ENCODE peak calls at places on chromosomes 12 and 14, in nine cellular contexts. N is nephron progenitor cell; O is stimulated activated CD8-positive, alpha-beta memory T cell treated with anti-CD3 and anti-CD28 coated beads, Interleukin-4, amount 100 ng/mL, for 1 hour; T is GM10248; A is fibroblast of mammary gland; I is T47D; R is activated CD8-positive, alpha-beta T cell treated with anti-CD3 and anti-CD28 coated beads for 36 hours; E is posterior cingulate gyrus; G is hypothalamus. M is an unnamed sample.

GRCh38 chr12:26334621-26335124 is 139.3 kb downstream of the SSPN start:
- DNase-seq in N (no peak), O (no peak), T (no peak), A (no peak), I (no peak), R (no peak), E (peak), G (no peak), M (no peak)

GRCh38 chr14:38342803-38343202 is 86.9 kb upstream of the CLEC14A start:
- DNase-seq in N (no peak), O (no peak), T (no peak), A (peak), I (no peak), R (no peak), E (no peak), G (no peak), M (no peak)

GRCh38 chr12:120404271-120404670 is 33.6 kb upstream of the COX6A1 start:
- DNase-seq in N (no peak), O (no peak), T (no peak), A (peak), I (no peak), R (no peak), E (no peak), G (no peak), M (no peak)

GRCh38 chr14:79704406-79704805 is 506.9 kb downstream of the DIO2 start:
- DNase-seq in N (no peak), O (no peak), T (no peak), A (no peak), I (no peak), R (no peak), E (no peak), G (no peak), M (no peak)

GRCh38 chr12:28390716-28391452 is 200.6 kb downstream of the CCDC91 start:
- DNase-seq in N (no peak), O (no peak), T (no peak), A (peak), I (no peak), R (no peak), E (no peak), G (no peak), M (no peak)

GRCh38 chr12:104416160-104416559 is 40.6 kb upstream of the CHST11 start:
- DNase-seq in N (no peak), O (no peak), T (no peak), A (no peak), I (no peak), R (no peak), E (no peak), G (no peak), M (no peak)

GRCh38 chr14:85475113-85475512 is 54.8 kb upstream of the FLRT2 start:
- DNase-seq in N (no peak), O (no peak), T (no peak), A (peak), I (no peak), R (no peak), E (no peak), G (no peak), M (no peak)

GRCh38 chr12:84315926-84316325 is 596.7 kb downstream of the SLC6A15 start:
- DNase-seq in N (no peak), O (no peak), T (no peak), A (peak), I (no peak), R (no peak), E (no peak), G (no peak), M (no peak)

GRCh38 chr14:100979780-100980179 is 76.3 kb upstream of the RTL1 start:
- DNase-seq in N (no peak), O (no peak), T (no peak), A (peak), I (no peak), R (no peak), E (no peak), G (no peak), M (peak)

GRCh38 chr12:124835652-124836410 is 27.8 kb downstream of the SCARB1 start:
- DNase-seq in N (no peak), O (no peak), T (no peak), A (no peak), I (no peak), R (no peak), E (no peak), G (no peak), M (no peak)

GRCh38 chr12:102960766-102961487 is 3.5 kb downstream of the ASCL1 start:
- DNase-seq in N (peak), O (no peak), T (no peak), A (no peak), I (no peak), R (no peak), E (peak), G (no peak), M (no peak)

GRCh38 chr12:124033859-124034258 is 60.8 kb downstream of the ZNF664 start:
- DNase-seq in N (no peak), O (no peak), T (no peak), A (no peak), I (no peak), R (no peak), E (no peak), G (no peak), M (no peak)

GRCh38 chr12:102539651-102540553 is 59.5 kb upstream of the IGF1 start:
- DNase-seq in N (peak), O (no peak), T (no peak), A (peak), I (no peak), R (no peak), E (no peak), G (no peak), M (peak)

GRCh38 chr14:75993567-75994041 is 8.0 kb downstream of the IFT43 start:
- DNase-seq in N (no peak), O (no peak), T (peak), A (no peak), I (no peak), R (no peak), E (no peak), G (no peak), M (no peak)

GRCh38 chr14:50531595-50532501 is 521 bp downstream of the MAP4K5 start:
- DNase-seq in N (peak), O (no peak), T (peak), A (peak), I (peak), R (peak), E (peak), G (peak), M (peak)

GRCh38 chr12:40031965-40032364 is 73.9 kb downstream of the SLC2A13 start:
- DNase-seq in N (no peak), O (no peak), T (no peak), A (peak), I (peak), R (no peak), E (no peak), G (no peak), M (no peak)

GRCh38 chr14:61438036-61438435 is 116.7 kb downstream of the PRKCH start:
- DNase-seq in N (no peak), O (no peak), T (no peak), A (no peak), I (no peak), R (peak), E (no peak), G (no peak), M (no peak)

GRCh38 chr12:132399092-132400010 is 70.0 kb upstream of the GALNT9 start:
- DNase-seq in N (no peak), O (no peak), T (no peak), A (no peak), I (no peak), R (no peak), E (no peak), G (no peak), M (no peak)

GRCh38 chr12:10392394-10392930 is 2.6 kb upstream of the KLRK1 start:
- DNase-seq in N (no peak), O (no peak), T (peak), A (peak), I (no peak), R (peak), E (no peak), G (no peak), M (peak)

GRCh38 chr12:20718294-20718693 is 23.2 kb downstream of the SLCO1C1 start:
- DNase-seq in N (no peak), O (no peak), T (no peak), A (no peak), I (no peak), R (no peak), E (no peak), G (no peak), M (no peak)

GRCh38 chr12:95574799-95575452 is 23.6 kb upstream of the USP44 start:
- DNase-seq in N (peak), O (no peak), T (no peak), A (peak), I (peak), R (no peak), E (no peak), G (no peak), M (peak)

GRCh38 chr12:117854339-117855012 is 114.3 kb downstream of the KSR2 start:
- DNase-seq in N (peak), O (no peak), T (peak), A (peak), I (peak), R (peak), E (peak), G (no peak), M (peak)

GRCh38 chr12:68530965-68531364 is 79.7 kb upstream of the RAP1B start:
- DNase-seq in N (no peak), O (no peak), T (no peak), A (peak), I (no peak), R (no peak), E (no peak), G (no peak), M (no peak)

GRCh38 chr14:89351364-89351957 is 65.6 kb downstream of the FOXN3 start:
- DNase-seq in N (no peak), O (no peak), T (peak), A (no peak), I (no peak), R (peak), E (no peak), G (no peak), M (peak)

GRCh38 chr12:110022980-110023633 is 23.9 kb downstream of the ANKRD13A start:
- DNase-seq in N (no peak), O (no peak), T (no peak), A (peak), I (no peak), R (no peak), E (no peak), G (no peak), M (peak)

GRCh38 chr12:14567311-14568195 is at the start of gene PLBD1:
- DNase-seq in N (peak), O (no peak), T (peak), A (peak), I (no peak), R (peak), E (peak), G (no peak), M (peak)

GRCh38 chr14:67526676-67527459 is 6.2 kb upstream of the PLEKHH1 start:
- DNase-seq in N (peak), O (no peak), T (peak), A (peak), I (peak), R (peak), E (peak), G (no peak), M (peak)